ENCODE peak calls at places on chromosomes 12 and 14, in six cellular contexts. J, Z, S, N, T and I are unnamed samples.

GRCh38 chr14:29039171-29039570 is 272.6 kb downstream of the FOXG1 start:
- DNase-seq in J (no peak), Z (no peak), S (no peak), N (no peak), T (peak; percentile 20), I (no peak)

GRCh38 chr14:71338153-71338552 is 430.9 kb downstream of the PCNX1 start:
- DNase-seq in J (no peak), Z (no peak), S (no peak), N (no peak), T (no peak), I (no peak)

GRCh38 chr12:52389313-52390207 is 4.1 kb upstream of the KRT84 start:
- DNase-seq in J (no peak), Z (no peak), S (no peak), N (no peak), T (no peak), I (no peak)

GRCh38 chr12:103495158-103495782 is 498 bp downstream of the C12orf42 start:
- DNase-seq in J (peak; percentile 41), Z (peak; percentile 69), S (no peak), N (no peak), T (no peak), I (no peak)

GRCh38 chr12:126891789-126892188 is 1375.2 kb upstream of the TMEM132C start:
- DNase-seq in J (no peak), Z (no peak), S (no peak), N (no peak), T (no peak), I (no peak)

GRCh38 chr14:53509845-53510244 is 356.7 kb upstream of the DDHD1 start:
- DNase-seq in J (no peak), Z (no peak), S (no peak), N (peak; percentile 59), T (peak; percentile 99), I (peak; percentile 39)

GRCh38 chr14:80996049-80996901 is 40.9 kb downstream of the TSHR start:
- DNase-seq in J (no peak), Z (peak; percentile 19), S (no peak), N (peak; percentile 61), T (peak; percentile 89), I (no peak)

GRCh38 chr12:14928946-14929345 is 9.4 kb downstream of the ERP27 start:
- DNase-seq in J (no peak), Z (no peak), S (no peak), N (no peak), T (no peak), I (no peak)

GRCh38 chr12:130975116-130975515 is 21.4 kb downstream of the ADGRD1 start:
- DNase-seq in J (no peak), Z (no peak), S (no peak), N (peak; percentile 34), T (no peak), I (no peak)

GRCh38 chr14:58298477-58298879 is at the start of gene ARID4A:
- DNase-seq in J (peak; percentile 91), Z (no peak), S (peak; percentile 70), N (no peak), T (no peak), I (peak; percentile 94)

GRCh38 chr14:58296731-58297130 is 1.6 kb upstream of the ARID4A start:
- DNase-seq in J (no peak), Z (no peak), S (no peak), N (no peak), T (no peak), I (no peak)

GRCh38 chr14:58298880-58299664 is 717 bp downstream of the ARID4A start:
- DNase-seq in J (peak; percentile 60), Z (peak; percentile 53), S (no peak), N (no peak), T (no peak), I (peak; percentile 26)

GRCh38 chr14:58297412-58297761 is 968 bp upstream of the ARID4A start:
- DNase-seq in J (peak; percentile 58), Z (no peak), S (no peak), N (no peak), T (no peak), I (peak; percentile 66)

GRCh38 chr14:58297762-58298476 is 436 bp upstream of the ARID4A start:
- DNase-seq in J (peak; percentile 99), Z (peak; percentile 99), S (peak; percentile 92), N (peak; percentile 99), T (peak; percentile 100), I (peak; percentile 97)
- TF ChIP-seq CTCF in J (no peak), Z (peak; percentile 25), S (no peak), N (peak; percentile 44), T (no peak), I (peak; percentile 61)

GRCh38 chr12:48972213-48973021 is 882 bp upstream of the WNT10B start:
- DNase-seq in J (no peak), Z (no peak), S (no peak), N (no peak), T (peak; percentile 40), I (no peak)
- H3K4me1 ChIP-seq in J (peaks cover 29% of the 10 kb centered on the region), Z (peaks cover 17% of the 10 kb centered on the region), S (peaks cover 16% of the 10 kb centered on the region), N (no peaks in the 10 kb centered on the region), T (peaks cover 2% of the 10 kb centered on the region), I (peaks cover 38% of the 10 kb centered on the region)

GRCh38 chr14:23951590-23952143 is 1.9 kb upstream of the DHRS4 start:
- DNase-seq in J (no peak), Z (no peak), S (no peak), N (no peak), T (no peak), I (no peak)
- TF ChIP-seq CTCF in J (no peak), Z (peak; percentile 15), S (no peak), N (no peak), T (peak; percentile 12), I (no peak)

GRCh38 chr12:56038022-56038665 is 3.6 kb upstream of the RPS26 start:
- DNase-seq in J (no peak), Z (no peak), S (no peak), N (no peak), T (no peak), I (no peak)
- H3K4me1 ChIP-seq in J (peaks cover 13% of the 10 kb centered on the region), Z (peaks cover 20% of the 10 kb centered on the region), S (peaks cover 11% of the 10 kb centered on the region), N (no peaks in the 10 kb centered on the region), T (peaks cover 3% of the 10 kb centered on the region), I (peaks cover 10% of the 10 kb centered on the region)

DNA sequence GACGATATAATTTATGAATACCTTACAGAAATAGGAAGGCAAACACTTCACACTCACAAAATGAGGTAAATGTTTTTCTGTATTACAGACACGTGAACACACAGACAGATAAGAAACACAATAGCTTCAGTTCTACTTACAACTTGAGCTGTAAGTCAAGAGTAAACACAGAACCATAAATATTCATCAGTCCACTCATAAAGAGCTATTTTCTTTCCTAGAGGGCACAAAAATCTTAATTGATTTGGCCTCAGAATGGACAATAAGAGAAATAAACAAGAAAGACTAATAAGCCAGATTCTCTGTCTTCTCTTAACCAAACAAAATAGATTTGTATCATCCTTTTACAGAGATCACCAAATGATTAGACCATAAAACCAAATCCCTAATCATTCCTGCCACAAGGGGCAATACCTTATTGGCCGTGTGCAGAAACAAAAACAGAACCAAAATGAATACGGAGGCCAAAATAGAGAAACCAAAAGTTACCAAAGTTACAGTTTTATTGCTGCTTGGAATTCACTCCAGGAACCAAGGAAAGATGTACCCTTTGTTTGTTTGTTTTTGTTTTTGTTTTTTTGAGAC is 38.1 kb upstream of the GARIN2 start:
- DNase-seq in J (no peak), Z (no peak), S (no peak), N (no peak), T (no peak), I (no peak)
- TF ChIP-seq CTCF in J (no peak), Z (no peak), S (peak; percentile 24), N (no peak), T (peak; percentile 28), I (peak; percentile 16)

DNA sequence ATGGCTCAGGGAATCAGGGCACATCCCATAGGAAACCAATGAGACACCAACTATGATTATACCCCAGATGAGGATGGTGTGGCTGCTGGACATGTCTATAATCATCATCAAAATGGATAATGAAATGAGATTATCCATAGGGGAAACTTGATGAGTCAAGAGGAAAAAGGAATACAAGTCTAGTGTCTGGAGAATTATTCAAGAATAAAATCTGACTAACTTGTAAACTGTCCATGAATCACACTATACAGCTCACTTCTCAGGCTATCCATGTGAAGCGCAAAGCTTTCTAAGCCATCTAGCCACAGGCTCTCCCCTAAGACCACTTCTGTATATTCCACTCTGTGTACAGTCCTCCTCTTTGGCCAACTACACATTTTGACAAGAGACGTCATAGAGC is 52.5 kb downstream of the DUSP16 start:
- DNase-seq in J (no peak), Z (no peak), S (no peak), N (no peak), T (peak; percentile 16), I (no peak)
- H3K4me1 ChIP-seq in J (peaks cover 40% of the 10 kb centered on the region), Z (no peaks in the 10 kb centered on the region), S (peaks cover 36% of the 10 kb centered on the region), N (no peaks in the 10 kb centered on the region), T (peaks cover 17% of the 10 kb centered on the region), I (no peaks in the 10 kb centered on the region)

GRCh38 chr12:107775093-107775721 is 703 bp downstream of the ASCL4 start:
- DNase-seq in J (no peak), Z (no peak), S (no peak), N (no peak), T (no peak), I (no peak)
- TF ChIP-seq CTCF in J (no peak), Z (no peak), S (no peak), N (no peak), T (no peak), I (no peak)

GRCh38 chr14:103103461-103104388 is 9.2 kb downstream of the EXOC3L4 start:
- DNase-seq in J (peak; percentile 77), Z (peak; percentile 46), S (no peak), N (no peak), T (peak; percentile 73), I (no peak)
- H3K4me1 ChIP-seq in J (peaks cover 30% of the 10 kb centered on the region), Z (peaks cover 5% of the 10 kb centered on the region), S (no peaks in the 10 kb centered on the region), N (no peaks in the 10 kb centered on the region), T (peaks cover 9% of the 10 kb centered on the region), I (peaks cover 18% of the 10 kb centered on the region)